ENCODE peak calls at places on chromosome 13, in eight cellular contexts. One of them, this sample, is unnamed.

GRCh38 chr13:44605711-44606110 is 29.6 kb upstream of the TSC22D1 start:
- DNase-seq in Calu3: no peak
- DNase-seq in thoracic aorta: no peak
- DNase-seq in fibroblast of lung: no peak
- DNase-seq in GM13977: no peak
- DNase-seq in endodermal cell: no peak
- DNase-seq in psoas muscle: no peak
- DNase-seq in left lung: no peak
- DNase-seq in this sample: no peak

GRCh38 chr13:26926371-26926770 is 165.8 kb upstream of the GPR12 start:
- DNase-seq in endodermal cell: peak
- DNase-seq in left lung: no peak
- DNase-seq in fibroblast of lung: no peak
- DNase-seq in thoracic aorta: no peak
- DNase-seq in psoas muscle: no peak
- DNase-seq in Calu3: no peak
- DNase-seq in GM13977: no peak
- DNase-seq in this sample: no peak

GRCh38 chr13:97600438-97601080 is 166.6 kb downstream of the RAP2A start:
- DNase-seq in endodermal cell: no peak
- DNase-seq in Calu3: no peak
- DNase-seq in thoracic aorta: no peak
- DNase-seq in psoas muscle: no peak
- DNase-seq in fibroblast of lung: peak
- DNase-seq in left lung: no peak
- DNase-seq in GM13977: no peak
- DNase-seq in this sample: no peak

GRCh38 chr13:111920932-111921705 is 145.8 kb upstream of the SOX1 start:
- DNase-seq in psoas muscle: no peak
- DNase-seq in endodermal cell: peak
- DNase-seq in fibroblast of lung: no peak
- DNase-seq in left lung: no peak
- DNase-seq in thoracic aorta: no peak
- DNase-seq in Calu3: no peak
- DNase-seq in GM13977: no peak
- DNase-seq in this sample: no peak

GRCh38 chr13:57996717-57997116 is 365.2 kb downstream of the PCDH17 start:
- DNase-seq in psoas muscle: no peak
- DNase-seq in fibroblast of lung: peak
- DNase-seq in Calu3: no peak
- DNase-seq in GM13977: no peak
- DNase-seq in endodermal cell: no peak
- DNase-seq in left lung: no peak
- DNase-seq in thoracic aorta: no peak
- DNase-seq in this sample: no peak

GRCh38 chr13:112137144-112137543 is 70.2 kb downstream of the SOX1 start:
- DNase-seq in GM13977: no peak
- DNase-seq in thoracic aorta: no peak
- DNase-seq in endodermal cell: no peak
- DNase-seq in psoas muscle: no peak
- DNase-seq in left lung: no peak
- DNase-seq in fibroblast of lung: no peak
- DNase-seq in Calu3: no peak
- DNase-seq in this sample: no peak

GRCh38 chr13:49693877-49694276 is 2.6 kb upstream of the EBPL start:
- DNase-seq in GM13977: no peak
- DNase-seq in thoracic aorta: no peak
- DNase-seq in fibroblast of lung: no peak
- DNase-seq in endodermal cell: no peak
- DNase-seq in left lung: no peak
- DNase-seq in Calu3: no peak
- DNase-seq in psoas muscle: no peak
- DNase-seq in this sample: no peak

GRCh38 chr13:58869566-58869965 is 1238.0 kb downstream of the PCDH17 start:
- DNase-seq in Calu3: no peak
- DNase-seq in GM13977: no peak
- DNase-seq in endodermal cell: no peak
- DNase-seq in left lung: no peak
- DNase-seq in thoracic aorta: no peak
- DNase-seq in fibroblast of lung: no peak
- DNase-seq in psoas muscle: no peak
- DNase-seq in this sample: no peak

GRCh38 chr13:94712287-94712811 is at the start of gene SOX21:
- DNase-seq in fibroblast of lung: peak
- DNase-seq in endodermal cell: peak
- DNase-seq in psoas muscle: no peak
- DNase-seq in left lung: peak
- DNase-seq in GM13977: peak
- DNase-seq in Calu3: no peak
- DNase-seq in thoracic aorta: no peak
- DNase-seq in this sample: peak

GRCh38 chr13:98060282-98060681 is 82.6 kb upstream of the FARP1 start:
- DNase-seq in thoracic aorta: no peak
- DNase-seq in psoas muscle: no peak
- DNase-seq in Calu3: no peak
- DNase-seq in fibroblast of lung: no peak
- DNase-seq in left lung: no peak
- DNase-seq in endodermal cell: no peak
- DNase-seq in GM13977: no peak
- DNase-seq in this sample: no peak

GRCh38 chr13:78015782-78016181 is 97.2 kb upstream of the EDNRB start:
- DNase-seq in thoracic aorta: no peak
- DNase-seq in Calu3: no peak
- DNase-seq in fibroblast of lung: no peak
- DNase-seq in left lung: no peak
- DNase-seq in GM13977: no peak
- DNase-seq in psoas muscle: no peak
- DNase-seq in endodermal cell: no peak
- DNase-seq in this sample: no peak

GRCh38 chr13:111908391-111908790 is 158.6 kb upstream of the SOX1 start:
- DNase-seq in endodermal cell: peak
- DNase-seq in Calu3: no peak
- DNase-seq in left lung: no peak
- DNase-seq in thoracic aorta: no peak
- DNase-seq in GM13977: no peak
- DNase-seq in fibroblast of lung: no peak
- DNase-seq in psoas muscle: no peak
- DNase-seq in this sample: no peak

GRCh38 chr13:44627441-44627840 is 51.3 kb upstream of the TSC22D1 start:
- DNase-seq in thoracic aorta: no peak
- DNase-seq in fibroblast of lung: no peak
- DNase-seq in left lung: no peak
- DNase-seq in endodermal cell: no peak
- DNase-seq in GM13977: no peak
- DNase-seq in psoas muscle: no peak
- DNase-seq in Calu3: no peak
- DNase-seq in this sample: no peak

GRCh38 chr13:79799466-79799865 is 318.5 kb downstream of the NDFIP2 start:
- DNase-seq in GM13977: no peak
- DNase-seq in thoracic aorta: no peak
- DNase-seq in Calu3: no peak
- DNase-seq in left lung: no peak
- DNase-seq in psoas muscle: no peak
- DNase-seq in fibroblast of lung: peak
- DNase-seq in endodermal cell: no peak
- DNase-seq in this sample: no peak

GRCh38 chr13:58573742-58574141 is 942.2 kb downstream of the PCDH17 start:
- DNase-seq in thoracic aorta: no peak
- DNase-seq in psoas muscle: no peak
- DNase-seq in endodermal cell: no peak
- DNase-seq in Calu3: no peak
- DNase-seq in fibroblast of lung: no peak
- DNase-seq in left lung: no peak
- DNase-seq in GM13977: no peak
- DNase-seq in this sample: no peak

GRCh38 chr13:43428545-43429287 is 358.1 kb downstream of the ENOX1 start:
- DNase-seq in left lung: no peak
- DNase-seq in psoas muscle: no peak
- DNase-seq in fibroblast of lung: no peak
- DNase-seq in thoracic aorta: no peak
- DNase-seq in GM13977: no peak
- DNase-seq in Calu3: no peak
- DNase-seq in endodermal cell: peak
- DNase-seq in this sample: no peak

GRCh38 chr13:111460548-111461444 is 140.4 kb downstream of the TEX29 start:
- DNase-seq in GM13977: no peak
- DNase-seq in psoas muscle: no peak
- DNase-seq in left lung: no peak
- DNase-seq in thoracic aorta: no peak
- DNase-seq in fibroblast of lung: peak
- DNase-seq in endodermal cell: peak
- DNase-seq in Calu3: peak
- DNase-seq in this sample: no peak

GRCh38 chr13:43180837-43181236 is 157.5 kb downstream of the DNAJC15 start:
- DNase-seq in thoracic aorta: no peak
- DNase-seq in GM13977: no peak
- DNase-seq in endodermal cell: peak
- DNase-seq in psoas muscle: no peak
- DNase-seq in left lung: peak
- DNase-seq in Calu3: no peak
- DNase-seq in fibroblast of lung: no peak
- DNase-seq in this sample: peak

GRCh38 chr13:78593652-78594494 is 9.5 kb downstream of the POU4F1 start:
- DNase-seq in psoas muscle: no peak
- DNase-seq in endodermal cell: peak
- DNase-seq in GM13977: no peak
- DNase-seq in thoracic aorta: no peak
- DNase-seq in left lung: peak
- DNase-seq in Calu3: no peak
- DNase-seq in fibroblast of lung: no peak
- DNase-seq in this sample: no peak

GRCh38 chr13:54705738-54706137 is 1677.1 kb downstream of the OLFM4 start:
- DNase-seq in Calu3: no peak
- DNase-seq in fibroblast of lung: no peak
- DNase-seq in endodermal cell: peak
- DNase-seq in GM13977: no peak
- DNase-seq in left lung: no peak
- DNase-seq in psoas muscle: no peak
- DNase-seq in thoracic aorta: no peak
- DNase-seq in this sample: no peak
- TF ChIP-seq CTCF in Calu3: no peak
- TF ChIP-seq CTCF in fibroblast of lung: no peak
- TF ChIP-seq CTCF in endodermal cell: no peak
- TF ChIP-seq CTCF in GM13977: no peak
- TF ChIP-seq CTCF in left lung: no peak
- TF ChIP-seq CTCF in psoas muscle: no peak
- TF ChIP-seq CTCF in thoracic aorta: no peak
- TF ChIP-seq CTCF in this sample: no peak

GRCh38 chr13:99659234-99659633 is 158.0 kb downstream of the TM9SF2 start:
- DNase-seq in left lung: no peak
- DNase-seq in fibroblast of lung: no peak
- DNase-seq in Calu3: no peak
- DNase-seq in endodermal cell: no peak
- DNase-seq in GM13977: no peak
- DNase-seq in thoracic aorta: no peak
- DNase-seq in psoas muscle: no peak
- DNase-seq in this sample: no peak

GRCh38 chr13:99658266-99658991 is 157.2 kb downstream of the TM9SF2 start:
- DNase-seq in endodermal cell: peak
- DNase-seq in left lung: peak
- DNase-seq in GM13977: peak
- DNase-seq in thoracic aorta: no peak
- DNase-seq in Calu3: peak
- DNase-seq in psoas muscle: peak
- DNase-seq in fibroblast of lung: peak
- DNase-seq in this sample: peak

GRCh38 chr13:99656843-99657506 is 155.7 kb downstream of the TM9SF2 start:
- DNase-seq in left lung: no peak
- DNase-seq in psoas muscle: no peak
- DNase-seq in fibroblast of lung: no peak
- DNase-seq in endodermal cell: no peak
- DNase-seq in thoracic aorta: no peak
- DNase-seq in Calu3: no peak
- DNase-seq in GM13977: no peak
- DNase-seq in this sample: no peak

GRCh38 chr13:99656092-99656745 is 154.9 kb downstream of the TM9SF2 start:
- DNase-seq in left lung: no peak
- DNase-seq in endodermal cell: peak
- DNase-seq in thoracic aorta: peak
- DNase-seq in Calu3: peak
- DNase-seq in psoas muscle: peak
- DNase-seq in fibroblast of lung: peak
- DNase-seq in GM13977: peak
- DNase-seq in this sample: no peak

DNA sequence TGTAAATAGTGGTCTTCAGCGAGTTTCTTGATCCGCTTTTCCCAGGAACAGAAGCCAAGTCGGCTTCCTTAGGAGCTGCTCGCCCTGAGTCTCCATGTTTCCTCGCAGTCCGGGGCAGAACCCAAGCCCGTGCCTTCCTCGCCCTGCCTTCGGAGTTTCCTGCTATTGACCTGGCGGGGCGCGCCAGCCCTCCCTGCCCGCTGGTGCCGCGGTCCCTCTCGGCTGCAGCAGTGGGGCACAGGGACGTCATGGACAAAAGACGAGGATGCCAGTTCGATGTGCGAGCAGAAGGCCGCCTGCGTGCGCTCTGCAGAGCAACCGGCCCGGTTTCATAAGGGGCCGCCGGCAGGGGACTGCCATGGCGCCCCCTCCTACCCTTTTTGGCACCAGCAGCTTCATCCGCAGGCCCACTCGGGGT is 156.6 kb downstream of the TM9SF2 start:
- DNase-seq in fibroblast of lung: peak
- DNase-seq in psoas muscle: peak
- DNase-seq in GM13977: no peak
- DNase-seq in endodermal cell: peak
- DNase-seq in Calu3: peak
- DNase-seq in left lung: peak
- DNase-seq in thoracic aorta: no peak
- DNase-seq in this sample: peak
- TF ChIP-seq CTCF in fibroblast of lung: peak
- TF ChIP-seq CTCF in psoas muscle: no peak
- TF ChIP-seq CTCF in GM13977: no peak
- TF ChIP-seq CTCF in endodermal cell: peak
- TF ChIP-seq CTCF in Calu3: no peak
- TF ChIP-seq CTCF in left lung: no peak
- TF ChIP-seq CTCF in thoracic aorta: peak
- TF ChIP-seq CTCF in this sample: no peak

DNA sequence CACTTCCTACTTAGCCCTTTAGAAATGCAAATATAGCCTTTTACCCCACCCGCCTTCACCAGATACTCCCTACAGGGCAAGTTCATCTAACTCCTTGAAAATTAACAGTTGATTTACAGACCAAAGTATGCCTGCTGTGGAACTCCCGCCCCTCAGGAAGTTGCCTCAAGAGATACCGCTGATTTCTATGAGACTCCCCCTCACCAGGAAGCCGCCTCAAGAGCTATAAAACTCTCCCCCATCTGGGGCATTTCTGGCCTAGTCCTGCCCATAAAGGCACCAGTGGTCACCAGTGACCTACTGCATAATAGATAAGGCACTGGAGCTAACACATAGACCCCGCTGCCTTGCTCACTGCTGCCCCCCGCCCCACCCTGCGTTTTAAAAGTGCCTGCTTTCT is 201.7 kb upstream of the UBL3 start:
- DNase-seq in GM13977: no peak
- DNase-seq in left lung: no peak
- DNase-seq in Calu3: no peak
- DNase-seq in thoracic aorta: no peak
- DNase-seq in psoas muscle: no peak
- DNase-seq in fibroblast of lung: no peak
- DNase-seq in endodermal cell: peak
- DNase-seq in this sample: no peak
- TF ChIP-seq CTCF in GM13977: no peak
- TF ChIP-seq CTCF in left lung: no peak
- TF ChIP-seq CTCF in Calu3: no peak
- TF ChIP-seq CTCF in thoracic aorta: no peak
- TF ChIP-seq CTCF in psoas muscle: no peak
- TF ChIP-seq CTCF in fibroblast of lung: no peak
- TF ChIP-seq CTCF in endodermal cell: peak
- TF ChIP-seq CTCF in this sample: no peak

GRCh38 chr13:47594833-47595232 is 406.2 kb downstream of the SUCLA2 start:
- DNase-seq in GM13977: no peak
- DNase-seq in thoracic aorta: no peak
- DNase-seq in left lung: no peak
- DNase-seq in endodermal cell: peak
- DNase-seq in fibroblast of lung: peak
- DNase-seq in psoas muscle: no peak
- DNase-seq in Calu3: peak
- DNase-seq in this sample: no peak
- TF ChIP-seq CTCF in GM13977: peak
- TF ChIP-seq CTCF in thoracic aorta: no peak
- TF ChIP-seq CTCF in left lung: no peak
- TF ChIP-seq CTCF in endodermal cell: peak
- TF ChIP-seq CTCF in fibroblast of lung: peak
- TF ChIP-seq CTCF in psoas muscle: no peak
- TF ChIP-seq CTCF in Calu3: no peak
- TF ChIP-seq CTCF in this sample: peak